ENCODE peak calls at places on chromosome 17, in eight cellular contexts. One of them, this sample, is unnamed.

GRCh38 chr17:30805944-30806456 is 18.5 kb downstream of the CRLF3 start:
- DNase-seq in upper lobe of right lung: no peak
- DNase-seq in A549: no peak
- DNase-seq in bronchial epithelial cell: no peak
- DNase-seq in GM13977: no peak
- DNase-seq in stomach: no peak
- DNase-seq in cardiac fibroblast: no peak
- DNase-seq in kidney: no peak
- DNase-seq in this sample: no peak

GRCh38 chr17:59427996-59428395 is 96.5 kb downstream of the YPEL2 start:
- DNase-seq in upper lobe of right lung: no peak
- DNase-seq in cardiac fibroblast: peak
- DNase-seq in kidney: no peak
- DNase-seq in GM13977: no peak
- DNase-seq in bronchial epithelial cell: no peak
- DNase-seq in A549: no peak
- DNase-seq in stomach: no peak
- DNase-seq in this sample: no peak

GRCh38 chr17:21231533-21231932 is 17.6 kb upstream of the TMEM11 start:
- DNase-seq in A549: no peak
- DNase-seq in kidney: no peak
- DNase-seq in GM13977: no peak
- DNase-seq in cardiac fibroblast: no peak
- DNase-seq in stomach: no peak
- DNase-seq in bronchial epithelial cell: no peak
- DNase-seq in upper lobe of right lung: no peak
- DNase-seq in this sample: no peak

GRCh38 chr17:29158515-29159275 is 21.5 kb downstream of the MYO18A start:
- DNase-seq in bronchial epithelial cell: no peak
- DNase-seq in GM13977: no peak
- DNase-seq in A549: no peak
- DNase-seq in cardiac fibroblast: no peak
- DNase-seq in kidney: peak
- DNase-seq in upper lobe of right lung: no peak
- DNase-seq in stomach: no peak
- DNase-seq in this sample: peak

GRCh38 chr17:1515640-1516402 is 591 bp downstream of the INPP5K start:
- DNase-seq in A549: peak
- DNase-seq in cardiac fibroblast: peak
- DNase-seq in kidney: no peak
- DNase-seq in stomach: peak
- DNase-seq in bronchial epithelial cell: peak
- DNase-seq in GM13977: peak
- DNase-seq in upper lobe of right lung: no peak
- DNase-seq in this sample: peak

GRCh38 chr17:1147664-1148063 is 32.1 kb downstream of the ABR start:
- DNase-seq in kidney: no peak
- DNase-seq in bronchial epithelial cell: peak
- DNase-seq in A549: peak
- DNase-seq in cardiac fibroblast: peak
- DNase-seq in GM13977: no peak
- DNase-seq in stomach: peak
- DNase-seq in upper lobe of right lung: no peak
- DNase-seq in this sample: peak

GRCh38 chr17:34177642-34178041 is 77.4 kb upstream of the CCL2 start:
- DNase-seq in kidney: no peak
- DNase-seq in bronchial epithelial cell: no peak
- DNase-seq in GM13977: no peak
- DNase-seq in stomach: no peak
- DNase-seq in cardiac fibroblast: peak
- DNase-seq in A549: no peak
- DNase-seq in upper lobe of right lung: no peak
- DNase-seq in this sample: no peak

GRCh38 chr17:73645050-73645871 is 1.0 kb upstream of the SDK2 start:
- DNase-seq in kidney: peak
- DNase-seq in upper lobe of right lung: peak
- DNase-seq in A549: peak
- DNase-seq in stomach: peak
- DNase-seq in cardiac fibroblast: no peak
- DNase-seq in GM13977: peak
- DNase-seq in bronchial epithelial cell: peak
- DNase-seq in this sample: peak

GRCh38 chr17:13671341-13671740 is 69.6 kb upstream of the HS3ST3A1 start:
- DNase-seq in GM13977: no peak
- DNase-seq in stomach: no peak
- DNase-seq in A549: no peak
- DNase-seq in kidney: no peak
- DNase-seq in cardiac fibroblast: no peak
- DNase-seq in bronchial epithelial cell: no peak
- DNase-seq in upper lobe of right lung: no peak
- DNase-seq in this sample: no peak

GRCh38 chr17:78946631-78947030 is 21.4 kb upstream of the TIMP2 start:
- DNase-seq in GM13977: no peak
- DNase-seq in A549: no peak
- DNase-seq in cardiac fibroblast: no peak
- DNase-seq in kidney: no peak
- DNase-seq in upper lobe of right lung: no peak
- DNase-seq in stomach: no peak
- DNase-seq in bronchial epithelial cell: no peak
- DNase-seq in this sample: no peak

GRCh38 chr17:63657776-63658175 is 35.6 kb downstream of the MAP3K3 start:
- DNase-seq in upper lobe of right lung: no peak
- DNase-seq in bronchial epithelial cell: no peak
- DNase-seq in GM13977: no peak
- DNase-seq in A549: no peak
- DNase-seq in stomach: no peak
- DNase-seq in cardiac fibroblast: no peak
- DNase-seq in kidney: no peak
- DNase-seq in this sample: no peak

GRCh38 chr17:61218438-61218837 is 181.2 kb upstream of the TBX2 start:
- DNase-seq in bronchial epithelial cell: peak
- DNase-seq in kidney: no peak
- DNase-seq in GM13977: no peak
- DNase-seq in stomach: no peak
- DNase-seq in cardiac fibroblast: peak
- DNase-seq in A549: no peak
- DNase-seq in upper lobe of right lung: no peak
- DNase-seq in this sample: no peak

GRCh38 chr17:67992541-67993152 is 3.6 kb downstream of the C17orf58 start:
- DNase-seq in bronchial epithelial cell: no peak
- DNase-seq in kidney: no peak
- DNase-seq in cardiac fibroblast: no peak
- DNase-seq in GM13977: peak
- DNase-seq in upper lobe of right lung: no peak
- DNase-seq in A549: no peak
- DNase-seq in stomach: no peak
- DNase-seq in this sample: no peak

GRCh38 chr17:81977211-81978091 is at the start of gene ASPSCR1:
- DNase-seq in GM13977: peak
- DNase-seq in bronchial epithelial cell: peak
- DNase-seq in cardiac fibroblast: peak
- DNase-seq in upper lobe of right lung: peak
- DNase-seq in A549: peak
- DNase-seq in stomach: peak
- DNase-seq in kidney: peak
- DNase-seq in this sample: peak

GRCh38 chr17:33234930-33235685 is 58.0 kb downstream of the ASIC2 start:
- DNase-seq in stomach: peak
- DNase-seq in A549: peak
- DNase-seq in bronchial epithelial cell: peak
- DNase-seq in cardiac fibroblast: peak
- DNase-seq in kidney: peak
- DNase-seq in upper lobe of right lung: no peak
- DNase-seq in GM13977: no peak
- DNase-seq in this sample: no peak

GRCh38 chr17:67680445-67681224 is 37.1 kb upstream of the NOL11 start:
- DNase-seq in A549: no peak
- DNase-seq in GM13977: no peak
- DNase-seq in cardiac fibroblast: no peak
- DNase-seq in stomach: no peak
- DNase-seq in bronchial epithelial cell: no peak
- DNase-seq in kidney: no peak
- DNase-seq in upper lobe of right lung: no peak
- DNase-seq in this sample: no peak

GRCh38 chr17:74351552-74352210 is 10.0 kb downstream of the BTBD17 start:
- DNase-seq in upper lobe of right lung: no peak
- DNase-seq in kidney: no peak
- DNase-seq in stomach: no peak
- DNase-seq in GM13977: no peak
- DNase-seq in cardiac fibroblast: no peak
- DNase-seq in bronchial epithelial cell: no peak
- DNase-seq in A549: no peak
- DNase-seq in this sample: no peak

GRCh38 chr17:28087743-28088142 is 45.3 kb downstream of the NLK start:
- DNase-seq in upper lobe of right lung: no peak
- DNase-seq in kidney: no peak
- DNase-seq in GM13977: no peak
- DNase-seq in A549: no peak
- DNase-seq in stomach: no peak
- DNase-seq in cardiac fibroblast: no peak
- DNase-seq in bronchial epithelial cell: no peak
- DNase-seq in this sample: no peak

GRCh38 chr17:74192950-74193781 is 10.3 kb upstream of the RPL38 start:
- DNase-seq in stomach: peak
- DNase-seq in cardiac fibroblast: peak
- DNase-seq in kidney: peak
- DNase-seq in A549: no peak
- DNase-seq in GM13977: no peak
- DNase-seq in bronchial epithelial cell: peak
- DNase-seq in upper lobe of right lung: peak
- DNase-seq in this sample: no peak

GRCh38 chr17:43171761-43172487 is 910 bp downstream of the NBR1 start:
- DNase-seq in kidney: no peak
- DNase-seq in cardiac fibroblast: peak
- DNase-seq in bronchial epithelial cell: peak
- DNase-seq in stomach: no peak
- DNase-seq in GM13977: no peak
- DNase-seq in A549: peak
- DNase-seq in upper lobe of right lung: no peak
- DNase-seq in this sample: peak
- TF ChIP-seq CTCF in kidney: peak
- TF ChIP-seq CTCF in cardiac fibroblast: peak
- TF ChIP-seq CTCF in bronchial epithelial cell: peak
- TF ChIP-seq CTCF in stomach: no peak
- TF ChIP-seq CTCF in GM13977: peak
- TF ChIP-seq CTCF in A549: peak
- TF ChIP-seq CTCF in upper lobe of right lung: peak
- TF ChIP-seq CTCF in this sample: peak

DNA sequence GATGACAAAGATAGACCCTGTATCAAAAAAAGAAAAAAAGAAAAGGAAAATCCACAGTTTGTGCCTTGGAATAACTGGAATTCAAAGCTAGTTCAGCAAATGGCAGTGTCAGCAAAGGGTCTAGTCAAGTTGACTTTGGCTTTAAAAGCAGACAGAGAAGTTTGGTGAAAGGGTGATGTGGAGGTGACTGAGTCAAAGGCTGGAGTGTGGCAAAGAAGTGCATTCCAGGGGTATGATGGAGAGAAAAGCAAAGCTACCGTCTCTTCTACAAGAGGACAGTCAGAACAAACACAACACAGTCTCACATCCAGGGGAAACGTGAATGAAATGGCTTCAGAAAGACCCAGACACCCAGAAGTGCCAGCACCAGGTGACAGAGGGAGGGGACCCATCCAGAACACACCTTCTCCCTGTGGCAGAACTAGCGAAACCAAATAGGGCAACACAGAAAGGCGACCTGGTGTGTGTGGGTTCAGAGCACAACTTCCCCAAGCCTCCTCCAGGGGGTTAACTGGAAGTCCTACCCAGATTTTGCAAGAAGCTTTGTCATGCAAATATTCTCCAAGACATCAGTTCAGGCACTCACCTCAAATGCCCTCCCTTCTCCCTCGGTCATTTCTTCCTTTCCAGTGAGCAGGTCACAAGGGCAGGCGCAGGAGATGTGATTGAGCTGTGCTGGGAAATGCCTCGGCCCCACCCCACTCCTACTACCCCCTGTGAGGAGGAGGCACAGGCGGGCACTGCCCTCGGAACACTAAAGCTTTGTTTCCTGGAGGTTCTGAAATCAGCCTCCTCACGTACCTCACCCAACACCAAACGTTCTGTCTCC is 481.9 kb downstream of the SOX9 start:
- DNase-seq in kidney: peak
- DNase-seq in bronchial epithelial cell: peak
- DNase-seq in A549: peak
- DNase-seq in GM13977: no peak
- DNase-seq in cardiac fibroblast: peak
- DNase-seq in upper lobe of right lung: no peak
- DNase-seq in stomach: peak
- DNase-seq in this sample: peak
- TF ChIP-seq CTCF in kidney: no peak
- TF ChIP-seq CTCF in bronchial epithelial cell: peak
- TF ChIP-seq CTCF in A549: no peak
- TF ChIP-seq CTCF in GM13977: no peak
- TF ChIP-seq CTCF in cardiac fibroblast: peak
- TF ChIP-seq CTCF in upper lobe of right lung: no peak
- TF ChIP-seq CTCF in stomach: no peak
- TF ChIP-seq CTCF in this sample: no peak

GRCh38 chr17:5299383-5299782 is 17.3 kb downstream of the RABEP1 start:
- DNase-seq in upper lobe of right lung: no peak
- DNase-seq in bronchial epithelial cell: no peak
- DNase-seq in stomach: no peak
- DNase-seq in GM13977: no peak
- DNase-seq in A549: no peak
- DNase-seq in cardiac fibroblast: peak
- DNase-seq in kidney: no peak
- DNase-seq in this sample: no peak

GRCh38 chr17:5291683-5292082 is 9.6 kb downstream of the RABEP1 start:
- DNase-seq in bronchial epithelial cell: no peak
- DNase-seq in GM13977: no peak
- DNase-seq in A549: no peak
- DNase-seq in stomach: no peak
- DNase-seq in upper lobe of right lung: no peak
- DNase-seq in kidney: no peak
- DNase-seq in cardiac fibroblast: no peak
- DNase-seq in this sample: no peak

DNA sequence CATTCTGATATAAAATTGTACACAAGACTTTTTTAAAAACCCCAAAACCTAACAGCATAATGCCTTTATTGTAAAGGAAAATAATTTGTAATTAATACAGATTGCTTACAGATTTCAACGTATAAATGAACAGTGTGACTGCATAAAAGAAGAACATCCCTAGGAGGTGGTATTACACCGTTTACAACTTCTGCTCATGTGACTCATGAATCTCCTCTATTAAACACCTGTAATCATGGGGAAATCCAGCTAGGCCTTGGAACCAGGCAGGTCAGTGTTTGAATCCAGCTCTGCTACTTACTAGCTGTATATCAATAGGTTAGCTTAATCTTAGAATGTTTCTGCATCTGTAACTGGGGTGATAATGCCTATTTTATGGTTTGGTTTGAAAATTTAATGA is 15.2 kb downstream of the RABEP1 start:
- DNase-seq in cardiac fibroblast: peak
- DNase-seq in upper lobe of right lung: no peak
- DNase-seq in kidney: no peak
- DNase-seq in stomach: no peak
- DNase-seq in bronchial epithelial cell: no peak
- DNase-seq in A549: no peak
- DNase-seq in GM13977: no peak
- DNase-seq in this sample: no peak
- TF ChIP-seq CTCF in cardiac fibroblast: no peak
- TF ChIP-seq CTCF in upper lobe of right lung: no peak
- TF ChIP-seq CTCF in kidney: no peak
- TF ChIP-seq CTCF in stomach: no peak
- TF ChIP-seq CTCF in bronchial epithelial cell: peak
- TF ChIP-seq CTCF in A549: no peak
- TF ChIP-seq CTCF in GM13977: no peak
- TF ChIP-seq CTCF in this sample: no peak

GRCh38 chr17:75878174-75878998 is at the start of gene TRIM47:
- DNase-seq in GM13977: no peak
- DNase-seq in upper lobe of right lung: peak
- DNase-seq in A549: peak
- DNase-seq in bronchial epithelial cell: peak
- DNase-seq in cardiac fibroblast: peak
- DNase-seq in kidney: peak
- DNase-seq in stomach: peak
- DNase-seq in this sample: peak
- TF ChIP-seq CTCF in GM13977: peak
- TF ChIP-seq CTCF in upper lobe of right lung: no peak
- TF ChIP-seq CTCF in A549: peak
- TF ChIP-seq CTCF in bronchial epithelial cell: peak
- TF ChIP-seq CTCF in cardiac fibroblast: peak
- TF ChIP-seq CTCF in kidney: no peak
- TF ChIP-seq CTCF in stomach: no peak
- TF ChIP-seq CTCF in this sample: no peak

This sample was measured in Calu3.